ENCODE peak calls at places on chromosome 11, in seven cellular contexts. P is K562, K is SK-N-SH, R is HCT116, W is GM12878, M is H1, C is HepG2. T is an unnamed sample.

GRCh38 chr11:74840486-74840885 is 91.8 kb downstream of the RNF169 start:
- DNase-seq in C (no peak), W (no peak), K (no peak), P (no peak), M (no peak), R (no peak), T (no peak)

GRCh38 chr11:134261626-134262488 is 8.5 kb downstream of the ACAD8 start:
- DNase-seq in R (peak), W (no peak), C (peak), K (peak), P (peak), M (peak), T (peak)

GRCh38 chr11:123268118-123268517 is 73.1 kb upstream of the CLMP start:
- DNase-seq in W (no peak), C (no peak), P (no peak), M (no peak), R (no peak), K (no peak), T (no peak)

GRCh38 chr11:85123752-85124231 is 503.4 kb downstream of the DLG2 start:
- DNase-seq in K (no peak), W (peak), P (no peak), R (no peak), M (no peak), C (no peak), T (no peak)

GRCh38 chr11:66842896-66843775 is at the start of gene RCE1:
- DNase-seq in M (peak), R (peak), P (peak), W (peak), C (peak), K (peak), T (peak)

GRCh38 chr11:124075841-124076571 is 34.9 kb upstream of the OR10G7 start:
- DNase-seq in K (peak), P (no peak), M (no peak), C (no peak), R (no peak), W (no peak), T (no peak)

GRCh38 chr11:93392862-93393261 is 62.3 kb downstream of the DEUP1 start:
- DNase-seq in C (no peak), P (no peak), W (no peak), K (no peak), M (no peak), R (no peak), T (peak)

GRCh38 chr11:93829598-93829997 is 20.8 kb downstream of the VSTM5 start:
- DNase-seq in R (no peak), C (no peak), M (no peak), P (no peak), K (no peak), W (no peak), T (no peak)

GRCh38 chr11:122229078-122229477 is 113.1 kb upstream of the BLID start:
- DNase-seq in P (no peak), M (no peak), K (no peak), R (no peak), C (no peak), W (no peak), T (no peak)

GRCh38 chr11:117492578-117493251 is 165.1 kb downstream of the CEP164 start:
- DNase-seq in R (no peak), K (peak), W (no peak), C (no peak), P (no peak), M (peak), T (no peak)

GRCh38 chr11:6468712-6469495 is 4.8 kb downstream of the TRIM3 start:
- DNase-seq in R (peak), P (peak), K (peak), M (peak), W (peak), C (peak), T (peak)

GRCh38 chr11:113400631-113401230 is 13.2 kb downstream of the ANKK1 start:
- DNase-seq in M (no peak), P (no peak), R (no peak), C (no peak), K (no peak), W (no peak), T (no peak)

GRCh38 chr11:86302092-86302793 is at the start of gene HIKESHI:
- DNase-seq in P (peak), R (peak), C (peak), W (peak), K (peak), M (peak), T (peak)

GRCh38 chr11:67006029-67006884 is 16.7 kb upstream of the SYT12 start:
- DNase-seq in P (peak), W (no peak), K (peak), R (peak), C (peak), M (peak), T (peak)

GRCh38 chr11:118947999-118948398 is 8.1 kb upstream of the UPK2 start:
- DNase-seq in W (no peak), M (no peak), P (no peak), R (no peak), K (no peak), C (no peak), T (no peak)

GRCh38 chr11:45060707-45061106 is 85.7 kb upstream of the PRDM11 start:
- DNase-seq in R (no peak), P (no peak), K (no peak), M (no peak), W (no peak), C (no peak), T (no peak)

GRCh38 chr11:128593281-128593680 is 5.9 kb upstream of the ETS1 start:
- DNase-seq in P (no peak), W (no peak), R (no peak), M (no peak), C (no peak), K (no peak), T (no peak)

GRCh38 chr11:131908316-131908715 is 537.9 kb downstream of the NTM start:
- DNase-seq in W (no peak), C (no peak), P (no peak), M (no peak), K (no peak), R (no peak), T (no peak)

GRCh38 chr11:65571940-65572339 is 398 bp upstream of the FAM89B start:
- DNase-seq in M (no peak), P (peak), W (no peak), K (no peak), C (no peak), R (no peak), T (peak)
- TF ChIP-seq JUND in M (no peak), P (peak), W (no peak), K (no peak), C (no peak), R (no peak), T (no peak)

GRCh38 chr11:11218287-11218986 is 134.6 kb downstream of the CSNK2A3 start:
- DNase-seq in K (no peak), P (no peak), M (no peak), C (no peak), R (no peak), W (no peak), T (peak)
- TF ChIP-seq JUND in K (no peak), P (no peak), M (no peak), C (no peak), R (no peak), W (no peak), T (no peak)

DNA sequence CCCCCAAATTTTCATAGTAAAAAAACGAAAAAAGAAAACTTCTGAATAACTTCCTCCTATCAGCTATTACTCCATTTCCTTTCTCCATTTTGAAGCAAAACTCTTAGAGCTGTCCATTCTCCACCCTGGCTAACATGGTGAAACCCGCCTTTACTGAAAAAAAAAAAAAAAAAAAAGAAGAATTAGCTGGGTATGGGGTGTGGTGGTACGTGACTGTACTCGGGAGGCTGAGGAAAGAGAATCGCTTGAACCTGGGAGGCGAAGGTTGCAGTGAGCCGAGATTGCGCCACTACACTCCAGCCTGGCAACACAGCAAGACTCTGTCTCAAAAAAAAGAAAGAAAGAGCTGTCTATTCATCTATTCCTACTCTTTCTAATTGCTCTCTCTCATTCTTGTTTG is 11.3 kb upstream of the NXF1 start:
- DNase-seq in W (no peak), P (no peak), K (no peak), M (no peak), C (no peak), R (no peak), T (no peak)
- TF ChIP-seq JUND in W (no peak), P (no peak), K (no peak), M (no peak), C (no peak), R (no peak), T (no peak)

GRCh38 chr11:107710301-107710700 is 1.6 kb downstream of the SLN start:
- DNase-seq in P (no peak), M (no peak), R (no peak), W (no peak), K (no peak), C (no peak), T (no peak)
- TF ChIP-seq JUND in P (no peak), M (no peak), R (no peak), W (no peak), K (no peak), C (no peak), T (no peak)

GRCh38 chr11:104064016-104064630 is 27.7 kb downstream of the DDI1 start:
- DNase-seq in R (no peak), M (no peak), C (no peak), W (no peak), K (no peak), P (no peak), T (no peak)

GRCh38 chr11:104057908-104058307 is 21.5 kb downstream of the DDI1 start:
- DNase-seq in W (no peak), C (no peak), P (no peak), K (no peak), M (no peak), R (no peak), T (no peak)

GRCh38 chr11:104060004-104060403 is 23.6 kb downstream of the DDI1 start:
- DNase-seq in P (no peak), K (peak), W (no peak), M (no peak), R (no peak), C (no peak), T (no peak)

GRCh38 chr11:104060820-104061219 is 24.4 kb downstream of the DDI1 start:
- DNase-seq in R (no peak), W (no peak), C (no peak), P (no peak), K (no peak), M (no peak), T (no peak)

GRCh38 chr11:104061851-104062521 is 25.5 kb downstream of the DDI1 start:
- DNase-seq in W (no peak), R (no peak), P (no peak), K (no peak), C (no peak), M (no peak), T (no peak)
- TF ChIP-seq JUND in W (no peak), R (no peak), P (no peak), K (no peak), C (no peak), M (no peak), T (no peak)

GRCh38 chr11:9267680-9268079 is 2.5 kb upstream of the DENND5A start:
- DNase-seq in R (no peak), W (no peak), M (no peak), K (no peak), C (no peak), P (no peak), T (no peak)

GRCh38 chr11:9266132-9266736 is 1.1 kb upstream of the DENND5A start:
- DNase-seq in K (no peak), W (no peak), P (no peak), R (no peak), C (peak), M (no peak), T (no peak)

GRCh38 chr11:9264381-9265210 is 554 bp downstream of the DENND5A start:
- DNase-seq in P (peak), R (no peak), C (no peak), M (peak), K (peak), W (no peak), T (peak)

GRCh38 chr11:9265211-9266131 is at the start of gene DENND5A:
- DNase-seq in R (peak), M (peak), C (peak), K (peak), W (no peak), P (peak), T (peak)

DNA sequence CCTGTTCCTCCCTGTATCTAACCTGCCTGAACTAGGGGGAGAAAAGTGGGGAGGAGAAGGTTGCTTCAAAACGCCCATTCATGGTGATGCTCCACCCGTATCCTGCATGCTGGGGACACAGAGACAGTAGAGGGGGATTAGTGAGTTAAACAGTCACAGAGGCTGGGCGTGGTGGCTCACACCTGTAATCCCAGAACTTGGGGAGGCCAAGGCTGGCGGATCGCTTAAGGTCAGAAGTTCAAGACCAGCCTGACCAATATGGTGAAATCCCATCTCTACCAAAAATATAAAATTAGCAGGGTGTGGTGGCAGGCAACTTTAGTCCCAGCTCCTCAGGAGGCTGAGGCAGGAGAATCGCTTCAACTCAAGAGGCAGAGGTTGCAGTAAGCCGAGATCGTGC is 1.8 kb upstream of the DENND5A start:
- DNase-seq in C (no peak), P (no peak), R (no peak), M (no peak), K (no peak), W (no peak), T (no peak)
- TF ChIP-seq JUND in C (no peak), P (no peak), R (no peak), M (no peak), K (no peak), W (no peak), T (no peak)

GRCh38 chr11:61080526-61080925 is 21.8 kb upstream of the CD5 start:
- DNase-seq in P (no peak), M (no peak), K (no peak), R (no peak), C (no peak), W (no peak), T (no peak)
- TF ChIP-seq JUND in P (no peak), M (no peak), K (no peak), R (no peak), C (no peak), W (no peak), T (no peak)

T was measured in T47D.